ENCODE peak calls at places on chromosomes 12 and 14, in six cellular contexts. K is testis, P is esophagus squamous epithelium, G is A549, S is ovary, D is stomach. T is an unnamed sample.

GRCh38 chr12:106081606-106082005 is 57.1 kb downstream of the NUAK1 start:
- DNase-seq in G (no peak), D (no peak), S (no peak), K (no peak), P (no peak), T (no peak)

GRCh38 chr12:101935769-101936741 is 58.7 kb downstream of the DRAM1 start:
- DNase-seq in S (peak), G (no peak), D (no peak), K (peak), P (no peak), T (peak)

GRCh38 chr12:47791351-47791746 is 18.3 kb downstream of the SLC48A1 start:
- DNase-seq in G (no peak), D (no peak), S (no peak), K (no peak), P (no peak), T (no peak)

GRCh38 chr14:68947802-68948201 is 31.3 kb downstream of the ACTN1 start:
- DNase-seq in P (no peak), G (peak), K (peak), S (no peak), D (peak), T (no peak)

GRCh38 chr14:75424496-75424895 is 3.3 kb upstream of the JDP2 start:
- DNase-seq in S (no peak), D (no peak), K (no peak), P (no peak), G (no peak), T (no peak)

GRCh38 chr12:2959194-2959507 is at the start of gene TEAD4:
- DNase-seq in K (peak), D (peak), S (peak), G (peak), P (no peak), T (no peak)

GRCh38 chr12:58419905-58420304 is 478.5 kb downstream of the ATP23 start:
- DNase-seq in K (no peak), S (no peak), P (no peak), D (no peak), G (no peak), T (peak)

GRCh38 chr12:3905664-3906063 is 32.5 kb upstream of the PARP11 start:
- DNase-seq in G (no peak), S (no peak), D (no peak), P (no peak), K (no peak), T (no peak)

GRCh38 chr14:90305176-90305601 is 26.6 kb downstream of the NRDE2 start:
- DNase-seq in D (no peak), K (no peak), S (no peak), G (no peak), P (no peak), T (no peak)

GRCh38 chr12:101697930-101698781 is 716 bp downstream of the CHPT1 start:
- DNase-seq in K (peak), P (no peak), D (peak), G (peak), S (peak), T (peak)

GRCh38 chr14:32606297-32606696 is 277.2 kb downstream of the AKAP6 start:
- DNase-seq in D (no peak), G (peak), K (no peak), S (no peak), P (no peak), T (no peak)

GRCh38 chr14:79721399-79722084 is 489.8 kb downstream of the DIO2 start:
- DNase-seq in G (no peak), D (no peak), S (no peak), K (no peak), P (no peak), T (no peak)

GRCh38 chr12:87687362-87687761 is 341.8 kb downstream of the C12orf50 start:
- DNase-seq in G (peak), D (no peak), S (peak), K (peak), P (no peak), T (no peak)

GRCh38 chr14:90274808-90275454 is 18.6 kb downstream of the PSMC1 start:
- DNase-seq in K (peak), D (no peak), P (no peak), G (no peak), S (no peak), T (no peak)

GRCh38 chr12:84995646-84996045 is 40.4 kb downstream of the TSPAN19 start:
- DNase-seq in K (no peak), D (no peak), G (no peak), P (no peak), S (no peak), T (no peak)

GRCh38 chr14:76917759-76918175 is 91.6 kb downstream of the LRRC74A start:
- DNase-seq in G (no peak), P (no peak), D (peak), K (peak), S (peak), T (no peak)

GRCh38 chr12:100675432-100675831 is 101.9 kb downstream of the GAS2L3 start:
- DNase-seq in G (no peak), S (no peak), K (peak), P (no peak), D (no peak), T (peak)

GRCh38 chr12:60265741-60266140 is 669.9 kb downstream of the SLC16A7 start:
- DNase-seq in P (no peak), G (peak), S (no peak), D (no peak), K (no peak), T (no peak)

GRCh38 chr12:51752490-51752889 is 96.0 kb downstream of the FIGNL2 start:
- DNase-seq in G (peak), K (peak), D (peak), P (no peak), S (no peak), T (peak)

GRCh38 chr12:87015352-87015751 is 759.2 kb upstream of the MGAT4C start:
- DNase-seq in D (no peak), G (no peak), P (no peak), K (no peak), S (no peak), T (no peak)

GRCh38 chr14:36717363-36717762 is 55.7 kb downstream of the PAX9 start:
- DNase-seq in P (no peak), G (no peak), D (no peak), K (no peak), S (no peak), T (no peak)

GRCh38 chr14:94269156-94269555 is 23.9 kb downstream of the SERPINA10 start:
- DNase-seq in G (no peak), D (no peak), P (no peak), S (no peak), K (peak), T (no peak)

GRCh38 chr14:63727231-63727735 is 582 bp downstream of the SGPP1 start:
- DNase-seq in S (peak), P (no peak), D (peak), G (peak), K (peak), T (peak)

GRCh38 chr12:54352022-54352531 is 12.2 kb downstream of the GPR84 start:
- DNase-seq in K (peak), P (no peak), G (no peak), S (peak), D (peak), T (no peak)

GRCh38 chr14:21049263-21049662 is 7.1 kb downstream of the RNASE7 start:
- DNase-seq in D (no peak), P (no peak), S (no peak), K (no peak), G (no peak), T (no peak)

GRCh38 chr14:54348923-54349615 is 47.7 kb upstream of the CDKN3 start:
- DNase-seq in K (peak), G (no peak), S (peak), P (no peak), D (no peak), T (no peak)

GRCh38 chr12:123761841-123762714 is at the start of gene DNAH10:
- DNase-seq in P (no peak), D (no peak), K (peak), S (peak), G (no peak), T (peak)

GRCh38 chr12:55974308-55974724 is 438 bp downstream of the RAB5B start:
- DNase-seq in K (peak), S (no peak), P (no peak), D (peak), G (peak), T (peak)

GRCh38 chr14:37992489-37992888 is 215.2 kb upstream of the SSTR1 start:
- DNase-seq in S (no peak), P (no peak), G (no peak), K (no peak), D (no peak), T (no peak)

GRCh38 chr12:21294176-21294575 is 40.5 kb downstream of the SLCO1A2 start:
- DNase-seq in S (no peak), P (no peak), G (no peak), K (no peak), D (no peak), T (no peak)

GRCh38 chr12:25017336-25017735 is 68.4 kb upstream of the BCAT1 start:
- DNase-seq in K (no peak), D (no peak), S (no peak), G (no peak), P (no peak), T (no peak)

GRCh38 chr14:28142400-28143015 is 624.1 kb upstream of the FOXG1 start:
- DNase-seq in S (no peak), K (no peak), D (no peak), P (no peak), G (peak), T (no peak)

GRCh38 chr12:76952995-76953394 is 74.2 kb upstream of the CSRP2 start:
- DNase-seq in S (no peak), D (no peak), K (no peak), P (no peak), G (peak), T (no peak)

GRCh38 chr14:63603749-63604277 is 37.9 kb downstream of the WDR89 start:
- DNase-seq in D (no peak), S (no peak), G (no peak), P (no peak), K (no peak), T (no peak)

GRCh38 chr14:25833341-25834121 is 764.3 kb downstream of the NOVA1 start:
- DNase-seq in P (no peak), G (peak), K (peak), D (peak), S (no peak), T (no peak)

GRCh38 chr12:12718853-12719252 is 1.7 kb downstream of the CDKN1B start:
- DNase-seq in D (no peak), P (no peak), G (peak), K (no peak), S (no peak), T (peak)

GRCh38 chr12:70590549-70591226 is 46.5 kb downstream of the PTPRB start:
- DNase-seq in S (no peak), D (no peak), K (no peak), G (no peak), P (no peak), T (no peak)

GRCh38 chr12:53006810-53007742 is 820 bp downstream of the EIF4B start:
- DNase-seq in S (peak), K (peak), G (peak), P (peak), D (peak), T (peak)
- TF ChIP-seq POLR2A in S (no peak), K (no peak), G (peak), P (no peak), D (no peak), T (no peak)

GRCh38 chr12:31951008-31951407 is 8.2 kb upstream of the RESF1 start:
- DNase-seq in K (no peak), S (no peak), G (no peak), P (no peak), D (no peak), T (no peak)

GRCh38 chr12:31950088-31950487 is 9.1 kb upstream of the RESF1 start:
- DNase-seq in G (no peak), S (no peak), D (no peak), P (no peak), K (no peak), T (no peak)

GRCh38 chr12:31950492-31950891 is 8.7 kb upstream of the RESF1 start:
- DNase-seq in G (no peak), D (no peak), P (no peak), S (no peak), K (no peak), T (no peak)

GRCh38 chr12:31944299-31944698 is 14.9 kb upstream of the RESF1 start:
- DNase-seq in P (no peak), S (no peak), D (no peak), K (no peak), G (no peak), T (no peak)

DNA sequence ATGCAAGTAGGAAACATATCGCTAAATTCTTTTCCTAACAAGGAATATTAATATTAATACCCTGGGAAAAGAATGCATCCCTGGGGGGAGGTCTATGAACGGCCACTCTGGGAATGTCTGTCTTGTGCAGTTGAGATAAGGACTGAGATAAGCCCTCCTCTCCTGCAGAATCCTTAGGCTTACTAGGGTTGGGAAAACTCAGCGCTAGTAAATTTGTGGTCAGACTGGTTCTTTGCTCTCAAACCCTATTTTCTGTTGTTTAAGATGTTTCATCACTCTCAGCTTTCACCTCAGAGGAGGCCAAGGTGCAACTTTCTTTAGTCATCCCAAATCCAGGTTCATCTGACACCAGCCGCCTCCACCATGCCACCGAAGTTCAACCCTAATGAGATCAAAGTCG is 11.2 kb upstream of the RESF1 start:
- DNase-seq in S (no peak), D (no peak), K (no peak), P (no peak), G (no peak), T (no peak)
- TF ChIP-seq POLR2A in S (no peak), D (no peak), K (no peak), P (no peak), G (no peak), T (no peak)

GRCh38 chr12:19042196-19042595 is 87.3 kb upstream of the PLEKHA5 start:
- DNase-seq in D (no peak), G (no peak), S (no peak), P (no peak), K (no peak), T (no peak)

GRCh38 chr12:19044877-19045276 is 84.7 kb upstream of the PLEKHA5 start:
- DNase-seq in S (no peak), D (no peak), P (no peak), K (no peak), G (no peak), T (no peak)

GRCh38 chr12:19048943-19049342 is 80.6 kb upstream of the PLEKHA5 start:
- DNase-seq in P (no peak), K (no peak), S (no peak), G (no peak), D (no peak), T (no peak)

GRCh38 chr12:19044430-19044829 is 85.1 kb upstream of the PLEKHA5 start:
- DNase-seq in D (no peak), K (no peak), P (no peak), G (no peak), S (no peak), T (no peak)

GRCh38 chr12:19045421-19045820 is 84.1 kb upstream of the PLEKHA5 start:
- DNase-seq in D (no peak), S (no peak), G (no peak), P (no peak), K (no peak), T (no peak)
- TF ChIP-seq POLR2A in D (no peak), S (no peak), G (no peak), P (no peak), K (no peak), T (no peak)

GRCh38 chr12:46362895-46363581 is 9.5 kb downstream of the SLC38A2 start:
- DNase-seq in K (no peak), G (no peak), P (no peak), D (no peak), S (no peak), T (no peak)
- TF ChIP-seq POLR2A in K (no peak), G (no peak), P (no peak), D (no peak), S (no peak), T (no peak)

GRCh38 chr14:102319351-102320032 is at the start of gene ZNF839:
- DNase-seq in G (peak), K (peak), D (peak), P (peak), S (peak), T (peak)
- TF ChIP-seq POLR2A in G (peak), K (peak), D (no peak), P (no peak), S (peak), T (peak)

GRCh38 chr14:67620217-67620789 is 583 bp downstream of the ARG2 start:
- DNase-seq in P (no peak), K (peak), G (no peak), S (peak), D (peak), T (peak)
- TF ChIP-seq POLR2A in P (no peak), K (no peak), G (no peak), S (no peak), D (no peak), T (no peak)